ENCODE peak calls at places on chromosomes 5 and 9, in eight cellular contexts. One of them, this sample, is unnamed. For H3K27me3, the result is how much of the 10 kb centered on the place peaks cover.

GRCh38 chr9:136552117-136552685 is 6.4 kb upstream of the NOTCH1 start:
- DNase-seq in CD8-positive, alpha-beta memory T cell: no peak
- DNase-seq in pancreas: no peak
- DNase-seq in tibial artery: peak
- DNase-seq in AG04450: peak
- DNase-seq in effector memory CD4-positive, alpha-beta T cell: no peak
- DNase-seq in heart right ventricle: no peak
- DNase-seq in Karpas-422: peak
- DNase-seq in this sample: no peak

GRCh38 chr5:62214701-62215100 is 91.3 kb upstream of the KIF2A start:
- DNase-seq in CD8-positive, alpha-beta memory T cell: no peak
- DNase-seq in pancreas: no peak
- DNase-seq in tibial artery: no peak
- DNase-seq in AG04450: no peak
- DNase-seq in effector memory CD4-positive, alpha-beta T cell: no peak
- DNase-seq in heart right ventricle: no peak
- DNase-seq in Karpas-422: peak
- DNase-seq in this sample: no peak

GRCh38 chr5:127875235-127876021 is 172.2 kb downstream of the CCDC192 start:
- DNase-seq in CD8-positive, alpha-beta memory T cell: no peak
- DNase-seq in pancreas: peak
- DNase-seq in tibial artery: no peak
- DNase-seq in AG04450: no peak
- DNase-seq in effector memory CD4-positive, alpha-beta T cell: no peak
- DNase-seq in heart right ventricle: peak
- DNase-seq in Karpas-422: peak
- DNase-seq in this sample: no peak

GRCh38 chr5:83895860-83896259 is 175.2 kb upstream of the HAPLN1 start:
- DNase-seq in CD8-positive, alpha-beta memory T cell: no peak
- DNase-seq in pancreas: no peak
- DNase-seq in tibial artery: no peak
- DNase-seq in AG04450: no peak
- DNase-seq in effector memory CD4-positive, alpha-beta T cell: no peak
- DNase-seq in heart right ventricle: no peak
- DNase-seq in Karpas-422: no peak
- DNase-seq in this sample: no peak

GRCh38 chr9:98147582-98147981 is 28.6 kb upstream of the TRIM14 start:
- DNase-seq in CD8-positive, alpha-beta memory T cell: no peak
- DNase-seq in pancreas: no peak
- DNase-seq in tibial artery: no peak
- DNase-seq in AG04450: no peak
- DNase-seq in effector memory CD4-positive, alpha-beta T cell: no peak
- DNase-seq in heart right ventricle: no peak
- DNase-seq in Karpas-422: no peak
- DNase-seq in this sample: no peak

GRCh38 chr5:31719988-31720387 is 81.1 kb downstream of the PDZD2 start:
- DNase-seq in CD8-positive, alpha-beta memory T cell: no peak
- DNase-seq in pancreas: no peak
- DNase-seq in tibial artery: no peak
- DNase-seq in AG04450: no peak
- DNase-seq in effector memory CD4-positive, alpha-beta T cell: no peak
- DNase-seq in heart right ventricle: no peak
- DNase-seq in Karpas-422: no peak
- DNase-seq in this sample: no peak

GRCh38 chr9:18566125-18566524 is 92.2 kb downstream of the ADAMTSL1 start:
- DNase-seq in CD8-positive, alpha-beta memory T cell: no peak
- DNase-seq in pancreas: no peak
- DNase-seq in tibial artery: no peak
- DNase-seq in AG04450: no peak
- DNase-seq in effector memory CD4-positive, alpha-beta T cell: no peak
- DNase-seq in heart right ventricle: no peak
- DNase-seq in Karpas-422: peak
- DNase-seq in this sample: no peak

GRCh38 chr5:73719616-73720015 is 93.6 kb downstream of the ARHGEF28 start:
- DNase-seq in CD8-positive, alpha-beta memory T cell: no peak
- DNase-seq in pancreas: no peak
- DNase-seq in tibial artery: no peak
- DNase-seq in AG04450: no peak
- DNase-seq in effector memory CD4-positive, alpha-beta T cell: no peak
- DNase-seq in heart right ventricle: no peak
- DNase-seq in Karpas-422: no peak
- DNase-seq in this sample: no peak

GRCh38 chr5:73424489-73425102 is 24.0 kb downstream of the FOXD1 start:
- DNase-seq in CD8-positive, alpha-beta memory T cell: no peak
- DNase-seq in pancreas: no peak
- DNase-seq in tibial artery: no peak
- DNase-seq in AG04450: no peak
- DNase-seq in effector memory CD4-positive, alpha-beta T cell: no peak
- DNase-seq in heart right ventricle: no peak
- DNase-seq in Karpas-422: no peak
- DNase-seq in this sample: no peak

GRCh38 chr5:73615085-73615484 is 10.9 kb upstream of the ARHGEF28 start:
- DNase-seq in CD8-positive, alpha-beta memory T cell: no peak
- DNase-seq in pancreas: no peak
- DNase-seq in tibial artery: no peak
- DNase-seq in AG04450: no peak
- DNase-seq in effector memory CD4-positive, alpha-beta T cell: no peak
- DNase-seq in heart right ventricle: no peak
- DNase-seq in Karpas-422: no peak
- DNase-seq in this sample: no peak

GRCh38 chr5:149732500-149733128 is 2.5 kb downstream of the PPARGC1B start:
- DNase-seq in CD8-positive, alpha-beta memory T cell: no peak
- DNase-seq in pancreas: no peak
- DNase-seq in tibial artery: peak
- DNase-seq in AG04450: no peak
- DNase-seq in effector memory CD4-positive, alpha-beta T cell: no peak
- DNase-seq in heart right ventricle: peak
- DNase-seq in Karpas-422: no peak
- DNase-seq in this sample: no peak

GRCh38 chr9:86867658-86868313 is 79.5 kb downstream of the GAS1 start:
- DNase-seq in CD8-positive, alpha-beta memory T cell: no peak
- DNase-seq in pancreas: peak
- DNase-seq in tibial artery: no peak
- DNase-seq in AG04450: no peak
- DNase-seq in effector memory CD4-positive, alpha-beta T cell: no peak
- DNase-seq in heart right ventricle: no peak
- DNase-seq in Karpas-422: no peak
- DNase-seq in this sample: no peak

GRCh38 chr5:139384591-139385051 is 1.5 kb upstream of the SLC23A1 start:
- DNase-seq in CD8-positive, alpha-beta memory T cell: no peak
- DNase-seq in pancreas: no peak
- DNase-seq in tibial artery: no peak
- DNase-seq in AG04450: no peak
- DNase-seq in effector memory CD4-positive, alpha-beta T cell: no peak
- DNase-seq in heart right ventricle: no peak
- DNase-seq in Karpas-422: no peak
- DNase-seq in this sample: no peak
- H3K27ac ChIP-seq in CD8-positive, alpha-beta memory T cell: peak
- H3K27ac ChIP-seq in pancreas: peak
- H3K27ac ChIP-seq in tibial artery: peak
- H3K27ac ChIP-seq in AG04450: no peak
- H3K27ac ChIP-seq in effector memory CD4-positive, alpha-beta T cell: peak
- H3K27ac ChIP-seq in heart right ventricle: peak
- H3K27ac ChIP-seq in Karpas-422: no peak
- H3K27ac ChIP-seq in this sample: peak

GRCh38 chr5:179065703-179066102 is 5.5 kb downstream of the ZNF354C start:
- DNase-seq in CD8-positive, alpha-beta memory T cell: no peak
- DNase-seq in pancreas: no peak
- DNase-seq in tibial artery: no peak
- DNase-seq in AG04450: no peak
- DNase-seq in effector memory CD4-positive, alpha-beta T cell: no peak
- DNase-seq in heart right ventricle: no peak
- DNase-seq in Karpas-422: no peak
- DNase-seq in this sample: no peak

GRCh38 chr5:179055436-179055835 is 4.7 kb upstream of the ZNF354C start:
- DNase-seq in CD8-positive, alpha-beta memory T cell: no peak
- DNase-seq in pancreas: no peak
- DNase-seq in tibial artery: no peak
- DNase-seq in AG04450: no peak
- DNase-seq in effector memory CD4-positive, alpha-beta T cell: no peak
- DNase-seq in heart right ventricle: no peak
- DNase-seq in Karpas-422: no peak
- DNase-seq in this sample: no peak

GRCh38 chr5:179061025-179061424 is 852 bp downstream of the ZNF354C start:
- DNase-seq in CD8-positive, alpha-beta memory T cell: no peak
- DNase-seq in pancreas: peak
- DNase-seq in tibial artery: no peak
- DNase-seq in AG04450: no peak
- DNase-seq in effector memory CD4-positive, alpha-beta T cell: no peak
- DNase-seq in heart right ventricle: no peak
- DNase-seq in Karpas-422: no peak
- DNase-seq in this sample: no peak

GRCh38 chr5:179054876-179055275 is 5.3 kb upstream of the ZNF354C start:
- DNase-seq in CD8-positive, alpha-beta memory T cell: no peak
- DNase-seq in pancreas: no peak
- DNase-seq in tibial artery: no peak
- DNase-seq in AG04450: no peak
- DNase-seq in effector memory CD4-positive, alpha-beta T cell: no peak
- DNase-seq in heart right ventricle: no peak
- DNase-seq in Karpas-422: no peak
- DNase-seq in this sample: no peak

DNA sequence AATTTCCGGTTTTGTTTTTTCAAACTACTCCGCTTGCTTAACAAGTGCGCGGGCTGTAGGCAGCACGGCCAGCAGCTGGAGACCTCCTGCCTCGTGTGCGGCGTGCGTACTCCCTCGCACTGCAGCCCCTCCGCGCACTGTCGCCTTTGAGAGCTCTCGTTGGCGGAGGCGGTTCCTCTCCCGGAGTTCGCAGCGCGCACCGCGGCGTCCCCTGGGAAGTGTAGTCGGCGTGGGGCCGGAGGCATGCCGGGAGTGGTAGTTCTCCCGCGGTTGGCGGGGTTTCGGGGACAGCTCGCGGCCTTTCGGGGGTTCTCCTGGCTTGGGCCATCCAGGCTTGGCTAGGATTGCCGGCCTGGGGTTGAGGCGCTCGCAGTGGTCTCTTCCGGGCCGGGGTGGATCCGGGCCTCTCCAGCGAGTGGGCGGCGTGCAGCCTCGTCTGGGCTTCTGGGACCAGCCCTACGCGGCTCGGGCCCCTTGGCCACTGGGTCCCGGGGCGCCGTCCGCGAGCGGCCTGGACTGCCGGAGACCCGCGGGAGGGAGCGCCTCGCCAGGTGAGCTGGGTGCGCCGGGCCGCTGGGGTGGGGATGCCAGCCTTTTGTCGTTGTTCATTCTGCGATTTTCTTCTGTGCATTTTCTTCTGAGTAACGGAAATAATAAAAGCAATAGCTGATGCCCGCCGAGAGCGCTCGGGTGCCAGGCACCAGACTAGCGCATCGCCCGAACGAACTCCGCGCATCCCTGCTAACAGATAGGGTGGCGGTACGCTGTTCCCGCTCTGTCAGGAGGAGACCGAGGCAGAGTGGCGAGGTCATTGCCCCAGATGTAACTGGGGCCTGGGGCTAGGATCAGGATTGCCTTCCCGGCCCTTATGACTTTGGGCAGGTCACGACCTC is at the start of gene ZNF354C:
- DNase-seq in CD8-positive, alpha-beta memory T cell: peak
- DNase-seq in pancreas: peak
- DNase-seq in tibial artery: peak
- DNase-seq in AG04450: peak
- DNase-seq in effector memory CD4-positive, alpha-beta T cell: peak
- DNase-seq in heart right ventricle: peak
- DNase-seq in Karpas-422: no peak
- DNase-seq in this sample: peak
- H3K27me3 ChIP-seq in CD8-positive, alpha-beta memory T cell: under half
- H3K27me3 ChIP-seq in pancreas: under half
- H3K27me3 ChIP-seq in tibial artery: under half
- H3K27me3 ChIP-seq in AG04450: under half
- H3K27me3 ChIP-seq in effector memory CD4-positive, alpha-beta T cell: under half
- H3K27me3 ChIP-seq in heart right ventricle: under half
- H3K27me3 ChIP-seq in Karpas-422: under half
- H3K27me3 ChIP-seq in this sample: under half

GRCh38 chr5:139456776-139457175 is 5.8 kb downstream of the ECSCR start:
- DNase-seq in CD8-positive, alpha-beta memory T cell: no peak
- DNase-seq in pancreas: no peak
- DNase-seq in tibial artery: no peak
- DNase-seq in AG04450: no peak
- DNase-seq in effector memory CD4-positive, alpha-beta T cell: no peak
- DNase-seq in heart right ventricle: no peak
- DNase-seq in Karpas-422: no peak
- DNase-seq in this sample: no peak

GRCh38 chr5:139454568-139455290 is 7.8 kb downstream of the ECSCR start:
- DNase-seq in CD8-positive, alpha-beta memory T cell: no peak
- DNase-seq in pancreas: no peak
- DNase-seq in tibial artery: no peak
- DNase-seq in AG04450: no peak
- DNase-seq in effector memory CD4-positive, alpha-beta T cell: no peak
- DNase-seq in heart right ventricle: no peak
- DNase-seq in Karpas-422: no peak
- DNase-seq in this sample: no peak

GRCh38 chr5:139453683-139454567 is 8.6 kb downstream of the ECSCR start:
- DNase-seq in CD8-positive, alpha-beta memory T cell: no peak
- DNase-seq in pancreas: no peak
- DNase-seq in tibial artery: no peak
- DNase-seq in AG04450: no peak
- DNase-seq in effector memory CD4-positive, alpha-beta T cell: no peak
- DNase-seq in heart right ventricle: no peak
- DNase-seq in Karpas-422: no peak
- DNase-seq in this sample: no peak

GRCh38 chr5:139451176-139451575 is 11.4 kb downstream of the ECSCR start:
- DNase-seq in CD8-positive, alpha-beta memory T cell: no peak
- DNase-seq in pancreas: no peak
- DNase-seq in tibial artery: peak
- DNase-seq in AG04450: no peak
- DNase-seq in effector memory CD4-positive, alpha-beta T cell: no peak
- DNase-seq in heart right ventricle: no peak
- DNase-seq in Karpas-422: no peak
- DNase-seq in this sample: no peak

GRCh38 chr5:139451878-139452660 is 10.5 kb downstream of the ECSCR start:
- DNase-seq in CD8-positive, alpha-beta memory T cell: no peak
- DNase-seq in pancreas: no peak
- DNase-seq in tibial artery: peak
- DNase-seq in AG04450: no peak
- DNase-seq in effector memory CD4-positive, alpha-beta T cell: no peak
- DNase-seq in heart right ventricle: no peak
- DNase-seq in Karpas-422: no peak
- DNase-seq in this sample: no peak
- H3K27ac ChIP-seq in CD8-positive, alpha-beta memory T cell: no peak
- H3K27ac ChIP-seq in pancreas: no peak
- H3K27ac ChIP-seq in tibial artery: no peak
- H3K27ac ChIP-seq in AG04450: no peak
- H3K27ac ChIP-seq in effector memory CD4-positive, alpha-beta T cell: no peak
- H3K27ac ChIP-seq in heart right ventricle: no peak
- H3K27ac ChIP-seq in Karpas-422: no peak
- H3K27ac ChIP-seq in this sample: no peak

DNA sequence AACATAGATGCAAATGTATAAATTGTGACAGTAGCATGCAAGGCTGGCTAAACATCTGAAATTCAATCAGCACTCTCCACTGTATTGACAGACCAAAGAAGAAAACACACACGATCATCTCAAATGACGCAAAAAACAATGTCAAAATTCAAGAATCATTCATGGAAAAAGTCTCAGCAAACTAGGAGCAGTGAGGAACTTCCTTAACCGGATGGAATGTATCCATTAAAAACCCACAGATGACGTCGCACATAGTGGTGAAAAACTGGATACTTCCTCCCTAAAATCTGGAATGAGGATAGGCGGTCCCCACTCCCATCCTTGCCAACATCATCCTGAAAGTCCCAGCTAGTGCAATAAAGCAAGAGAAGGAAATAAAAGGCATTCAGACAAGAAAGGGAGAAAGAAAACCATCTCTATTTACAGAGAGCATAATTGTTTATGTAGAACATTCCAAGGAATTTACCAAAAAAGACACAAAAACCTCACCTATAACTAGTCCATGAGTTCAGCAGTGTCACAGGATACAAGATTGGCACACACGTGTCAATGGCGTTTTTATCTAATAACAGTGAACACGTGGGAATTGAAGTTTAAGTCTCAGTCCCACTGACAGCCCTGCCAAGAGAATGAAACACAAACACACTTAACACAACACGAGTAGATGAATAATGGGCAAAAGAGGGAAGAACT is 14.1 kb upstream of the CEP72 start:
- DNase-seq in CD8-positive, alpha-beta memory T cell: no peak
- DNase-seq in pancreas: no peak
- DNase-seq in tibial artery: no peak
- DNase-seq in AG04450: no peak
- DNase-seq in effector memory CD4-positive, alpha-beta T cell: no peak
- DNase-seq in heart right ventricle: no peak
- DNase-seq in Karpas-422: no peak
- DNase-seq in this sample: no peak
- H3K27me3 ChIP-seq in CD8-positive, alpha-beta memory T cell: under half
- H3K27me3 ChIP-seq in pancreas: under half
- H3K27me3 ChIP-seq in tibial artery: under half
- H3K27me3 ChIP-seq in AG04450: under half
- H3K27me3 ChIP-seq in effector memory CD4-positive, alpha-beta T cell: under half
- H3K27me3 ChIP-seq in heart right ventricle: half or more
- H3K27me3 ChIP-seq in Karpas-422: under half
- H3K27me3 ChIP-seq in this sample: under half